ENCODE peak calls at places on chromosome 11, in four cellular contexts. G is LoVo, R is cardiac muscle cell, Q is brain microvascular endothelial cell. B is an unnamed sample.

GRCh38 chr11:134623711-134624110 is 211.7 kb upstream of the B3GAT1 start:
- DNase-seq in G (no peak), Q (no peak), R (no peak), B (no peak)

GRCh38 chr11:47986742-47987141 is 6.4 kb downstream of the PTPRJ start:
- DNase-seq in Q (no peak), G (peak), R (no peak), B (peak)

GRCh38 chr11:875203-875602 is 32.6 kb downstream of the TSPAN4 start:
- DNase-seq in Q (no peak), G (no peak), R (no peak), B (no peak)

GRCh38 chr11:35486934-35487333 is 38.5 kb downstream of the PAMR1 start:
- DNase-seq in R (no peak), G (no peak), Q (no peak), B (no peak)

GRCh38 chr11:45568031-45568430 is 97.4 kb downstream of the CHST1 start:
- DNase-seq in Q (no peak), G (no peak), R (no peak), B (no peak)

GRCh38 chr11:65184146-65184545 is 2.4 kb downstream of the CAPN1 start:
- DNase-seq in R (no peak), G (no peak), Q (no peak), B (no peak)

GRCh38 chr11:2789791-2790580 is 90.2 kb upstream of the KCNQ1OT1 start:
- DNase-seq in Q (no peak), R (no peak), G (no peak), B (no peak)

GRCh38 chr11:9219572-9219971 is 45.6 kb downstream of the DENND5A start:
- DNase-seq in G (no peak), R (peak), Q (peak), B (peak)

GRCh38 chr11:32080381-32080980 is 10.4 kb upstream of the RCN1 start:
- DNase-seq in G (no peak), R (peak), Q (no peak), B (no peak)

B was measured in NCI-H226.